ENCODE peak calls at places on chromosomes 1 and 21, in four cellular contexts. F, G, D and X are unnamed samples.

GRCh38 chr1:35287807-35288640 is 19.5 kb downstream of the ZMYM4 start:
- DNase-seq in G (no peak), D (no peak), F (no peak), X (no peak)

GRCh38 chr1:172914517-172915144 is 136.1 kb downstream of the TNFSF18 start:
- DNase-seq in F (no peak), D (no peak), G (no peak), X (no peak)

GRCh38 chr1:155169541-155169940 is 3.6 kb downstream of the KRTCAP2 start:
- DNase-seq in F (no peak), D (peak; percentile 23), G (peak; percentile 14), X (no peak)

GRCh38 chr1:241944300-241944699 is 13.3 kb upstream of the BECN2 start:
- DNase-seq in D (no peak), G (no peak), F (no peak), X (no peak)

GRCh38 chr1:216074196-216074595 is 349.1 kb downstream of the USH2A start:
- DNase-seq in G (no peak), D (no peak), F (no peak), X (no peak)

GRCh38 chr1:234944439-234945369 is 183.9 kb downstream of the TOMM20 start:
- DNase-seq in F (no peak), D (no peak), G (no peak), X (no peak)

GRCh38 chr1:45822644-45823043 is 19.2 kb downstream of the MAST2 start:
- DNase-seq in D (no peak), F (no peak), G (no peak), X (no peak)

GRCh38 chr1:35768350-35769187 is 1.2 kb downstream of the CLSPN start:
- DNase-seq in F (no peak), D (peak; percentile 57), G (no peak), X (no peak)

GRCh38 chr1:14340244-14340800 is 258.2 kb upstream of the KAZN start:
- DNase-seq in G (no peak), D (no peak), F (no peak), X (no peak)

GRCh38 chr1:175841613-175842234 is 98.3 kb upstream of the TNR start:
- DNase-seq in G (no peak), F (no peak), D (no peak), X (no peak)

GRCh38 chr1:231357831-231358354 is 19.8 kb downstream of the SPRTN start:
- DNase-seq in D (peak; percentile 61), F (peak; percentile 46), G (no peak), X (peak; percentile 23)

GRCh38 chr1:34164510-34165381 is at the start of gene CSMD2:
- DNase-seq in F (no peak), D (peak; percentile 88), G (no peak), X (peak; percentile 27)

GRCh38 chr1:169466259-169467230 is 19.2 kb downstream of the SLC19A2 start:
- DNase-seq in G (no peak), D (peak; percentile 63), F (peak; percentile 36), X (peak; percentile 43)

GRCh38 chr1:241551759-241552638 is 19.8 kb downstream of the KMO start:
- DNase-seq in F (peak; percentile 69), G (no peak), D (no peak), X (peak; percentile 63)

GRCh38 chr1:203512830-203513578 is 19.1 kb downstream of the OPTC start:
- DNase-seq in D (peak; percentile 72), F (peak; percentile 77), G (no peak), X (no peak)

GRCh38 chr1:61227857-61228557 is 145.6 kb downstream of the NFIA start:
- DNase-seq in F (no peak), G (no peak), D (no peak), X (no peak)

GRCh38 chr1:203120325-203121138 is 7.0 kb upstream of the ADORA1 start:
- DNase-seq in D (peak; percentile 37), F (no peak), G (no peak), X (no peak)

GRCh38 chr1:54460346-54460745 is 54.2 kb upstream of the SSBP3 start:
- DNase-seq in F (peak; percentile 53), D (no peak), G (no peak), X (no peak)

GRCh38 chr1:36350659-36351171 is 27.3 kb upstream of the EVA1B start:
- DNase-seq in F (peak; percentile 61), G (no peak), D (no peak), X (no peak)

GRCh38 chr1:245277276-245277675 is 122.5 kb downstream of the KIF26B start:
- DNase-seq in G (no peak), F (peak; percentile 7), D (peak; percentile 83), X (peak; percentile 16)

GRCh38 chr1:39398278-39399010 is 93.0 kb upstream of the BMP8A start:
- DNase-seq in D (peak; percentile 87), G (peak; percentile 70), F (peak; percentile 44), X (peak; percentile 56)

GRCh38 chr1:108896160-108897150 is 19.7 kb downstream of the GPSM2 start:
- DNase-seq in F (no peak), G (no peak), D (peak; percentile 64), X (no peak)

GRCh38 chr21:45256912-45257672 is 30.6 kb downstream of the POFUT2 start:
- DNase-seq in F (peak; percentile 49), G (peak; percentile 10), D (peak; percentile 41), X (no peak)

GRCh38 chr1:43294761-43295160 is 6.0 kb upstream of the TIE1 start:
- DNase-seq in F (no peak), G (no peak), D (no peak), X (no peak)

GRCh38 chr1:10943991-10944730 is 68.3 kb upstream of the TARDBP start:
- DNase-seq in D (peak; percentile 50), G (peak; percentile 87), F (no peak), X (no peak)

GRCh38 chr21:42670884-42671283 is 17.5 kb downstream of the PDE9A start:
- DNase-seq in D (no peak), G (no peak), F (no peak), X (no peak)

GRCh38 chr1:18110968-18111367 is 3.4 kb downstream of the IGSF21 start:
- DNase-seq in F (peak; percentile 57), D (peak; percentile 72), G (peak; percentile 62), X (no peak)
- TF ChIP-seq CTCF in F (no peak), D (no peak), G (no peak), X (no peak)

GRCh38 chr1:111789666-111790316 is 34.1 kb downstream of the DDX20 start:
- DNase-seq in F (no peak), D (no peak), G (no peak), X (peak; percentile 22)
- TF ChIP-seq CTCF in F (no peak), D (no peak), G (no peak), X (peak; percentile 24)

GRCh38 chr1:94599090-94599813 is 57.7 kb upstream of the F3 start:
- DNase-seq in G (peak; percentile 18), F (no peak), D (peak; percentile 86), X (peak; percentile 37)
- TF ChIP-seq CTCF in G (peak; percentile 38), F (no peak), D (peak; percentile 83), X (no peak)

GRCh38 chr1:160169553-160170399 is 18.4 kb downstream of the ATP1A4 start:
- DNase-seq in G (no peak), F (peak; percentile 85), D (peak; percentile 92), X (no peak)

GRCh38 chr1:160167056-160167455 is 15.7 kb downstream of the ATP1A4 start:
- DNase-seq in G (no peak), D (no peak), F (no peak), X (no peak)

GRCh38 chr1:160168016-160168415 is 16.6 kb downstream of the ATP1A4 start:
- DNase-seq in G (no peak), F (no peak), D (no peak), X (no peak)

GRCh38 chr1:160167580-160167979 is 16.2 kb downstream of the ATP1A4 start:
- DNase-seq in D (no peak), G (no peak), F (peak; percentile 65), X (no peak)

DNA sequence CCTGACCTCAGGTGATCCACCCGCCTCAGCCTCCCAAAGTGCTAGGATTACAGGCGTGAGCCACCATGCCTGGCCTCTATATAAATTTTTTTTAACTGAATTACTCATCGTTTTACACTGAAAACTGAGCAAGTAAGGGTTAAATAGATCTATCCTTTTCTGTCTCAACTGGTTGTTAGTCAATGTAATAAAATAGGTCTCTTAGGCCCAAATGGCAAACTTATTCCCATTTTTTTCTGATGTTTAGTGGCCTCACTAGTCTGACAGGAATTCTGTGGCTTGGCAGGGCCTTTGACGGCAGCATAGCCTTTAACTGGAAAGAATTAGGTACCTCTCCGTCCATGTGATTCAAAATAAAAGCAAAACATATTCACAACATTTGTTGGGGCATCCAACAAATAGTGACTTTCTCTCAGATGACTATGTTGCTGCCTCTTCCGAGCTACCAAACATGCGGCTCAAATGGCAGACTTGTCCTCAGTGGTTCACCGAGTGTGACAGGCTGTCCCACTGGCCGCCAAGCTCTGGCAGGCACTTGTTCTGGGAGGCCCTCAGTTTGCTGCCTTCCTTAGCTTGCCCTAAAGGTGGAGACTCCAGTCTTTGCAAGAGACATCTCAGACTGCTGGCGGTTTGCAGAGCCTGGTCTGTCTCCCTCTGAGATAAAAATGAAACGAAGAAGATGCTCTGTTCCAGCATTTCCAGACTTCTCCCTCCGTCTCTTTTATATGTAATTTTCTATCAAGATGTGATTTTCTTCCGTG is 17.4 kb downstream of the ATP1A4 start:
- DNase-seq in D (peak; percentile 88), G (no peak), F (no peak), X (no peak)
- TF ChIP-seq CTCF in D (peak; percentile 54), G (no peak), F (no peak), X (no peak)

GRCh38 chr1:32361674-32362473 is 411 bp downstream of the FAM229A start:
- DNase-seq in G (peak; percentile 58), D (peak; percentile 83), F (peak; percentile 42), X (peak; percentile 51)
- TF ChIP-seq CTCF in G (peak; percentile 26), D (peak; percentile 57), F (peak; percentile 18), X (no peak)

GRCh38 chr1:221688488-221688843 is 53.4 kb downstream of the DUSP10 start:
- DNase-seq in D (no peak), F (no peak), G (no peak), X (no peak)

GRCh38 chr1:221680085-221680484 is 61.8 kb downstream of the DUSP10 start:
- DNase-seq in F (no peak), D (no peak), G (no peak), X (no peak)

GRCh38 chr1:221689138-221689537 is 52.8 kb downstream of the DUSP10 start:
- DNase-seq in D (no peak), F (no peak), G (no peak), X (no peak)

GRCh38 chr1:221687731-221688487 is 54.0 kb downstream of the DUSP10 start:
- DNase-seq in D (no peak), F (peak; percentile 28), G (no peak), X (no peak)

DNA sequence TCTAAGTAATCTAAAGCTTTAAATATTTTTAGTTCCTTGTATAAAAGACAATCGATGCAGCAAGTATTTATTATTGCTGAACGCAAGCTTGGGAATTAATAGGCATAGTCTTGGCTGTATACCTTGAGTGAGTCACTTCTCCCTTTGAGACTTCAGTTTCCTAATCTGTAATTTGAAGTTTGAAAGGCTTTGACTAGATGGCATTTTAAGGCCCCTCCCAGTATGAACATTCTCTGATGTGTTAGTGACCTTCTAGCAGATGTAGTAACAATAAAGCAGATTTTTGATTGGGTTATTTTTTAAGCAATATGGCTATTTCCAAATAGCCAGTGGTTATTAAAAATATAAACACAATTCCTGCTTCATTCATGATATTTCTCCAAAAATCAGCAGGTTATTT is 58.2 kb downstream of the DUSP10 start:
- DNase-seq in G (no peak), F (no peak), D (no peak), X (no peak)
- TF ChIP-seq CTCF in G (no peak), F (no peak), D (no peak), X (no peak)